ENCODE peak calls at places on chromosomes 4 and X, in nine cellular contexts. S, D, X, P, I, R, H, O and K are unnamed samples.

GRCh38 chr4:154608555-154609252 is 3.8 kb downstream of the FGG start:
- DNase-seq in H (no peak), X (no peak), D (no peak), P (no peak), R (no peak), S (no peak), O (no peak), I (no peak), K (no peak)

GRCh38 chr4:10031663-10032590 is 10.6 kb upstream of the SLC2A9 start:
- DNase-seq in S (no peak), H (no peak), O (no peak), R (no peak), X (no peak), I (no peak), D (no peak), P (no peak), K (no peak)

GRCh38 chrX:71995122-71995521 is 84.5 kb downstream of the NHSL2 start:
- DNase-seq in S (no peak), P (no peak), I (no peak), H (no peak), R (no peak), D (no peak), O (no peak), X (no peak), K (no peak)

GRCh38 chr4:81040175-81040659 is 9.7 kb downstream of the BMP3 start:
- DNase-seq in X (peak; percentile 49), R (peak; percentile 32), O (no peak), S (no peak), H (no peak), D (no peak), P (no peak), I (no peak), K (no peak)

GRCh38 chr4:18508801-18509200 is 487.2 kb upstream of the LCORL start:
- DNase-seq in O (no peak), S (no peak), X (no peak), I (no peak), H (no peak), R (no peak), P (no peak), D (no peak), K (no peak)

GRCh38 chr4:169601016-169601771 is 11.2 kb downstream of the NEK1 start:
- DNase-seq in R (no peak), I (no peak), X (no peak), S (no peak), P (no peak), O (no peak), H (no peak), D (no peak), K (no peak)

GRCh38 chr4:24770111-24770584 is 25.2 kb upstream of the SOD3 start:
- DNase-seq in P (no peak), I (peak; percentile 32), X (no peak), D (peak; percentile 93), H (peak; percentile 35), R (peak; percentile 9), O (no peak), S (peak; percentile 78), K (peak; percentile 39)

GRCh38 chrX:153297376-153297775 is 24.2 kb downstream of the PNMA6F start:
- DNase-seq in O (no peak), I (no peak), R (no peak), P (no peak), H (no peak), D (no peak), X (no peak), S (no peak), K (no peak)

GRCh38 chr4:1172971-1173757 is 781 bp upstream of the SPON2 start:
- DNase-seq in X (no peak), H (no peak), D (peak; percentile 68), R (no peak), P (no peak), I (peak; percentile 18), S (peak; percentile 81), O (peak; percentile 76), K (no peak)

GRCh38 chrX:119693032-119693995 is at the start of gene SEPTIN6:
- DNase-seq in D (peak; percentile 35), R (peak; percentile 10), X (peak; percentile 45), O (no peak), P (peak; percentile 60), I (peak; percentile 87), H (peak; percentile 61), S (no peak), K (no peak)

GRCh38 chrX:44570524-44570923 is 27.9 kb upstream of the FUNDC1 start:
- DNase-seq in H (no peak), S (no peak), R (no peak), I (no peak), P (no peak), D (no peak), O (no peak), X (no peak), K (no peak)

GRCh38 chr4:115437739-115438138 is 324.3 kb upstream of the NDST4 start:
- DNase-seq in S (no peak), R (no peak), D (no peak), P (no peak), O (no peak), X (no peak), H (no peak), I (no peak), K (no peak)

GRCh38 chr4:38185406-38185805 is 225.2 kb downstream of the PTTG2 start:
- DNase-seq in P (no peak), R (no peak), D (no peak), X (no peak), O (no peak), I (no peak), H (no peak), S (no peak), K (no peak)

GRCh38 chrX:152307936-152308335 is 143.2 kb downstream of the GABRA3 start:
- DNase-seq in O (no peak), D (no peak), R (no peak), X (no peak), S (no peak), P (no peak), H (no peak), I (no peak), K (no peak)

GRCh38 chr4:127239902-127240575 is 392.7 kb upstream of the INTU start:
- DNase-seq in X (no peak), H (no peak), D (peak; percentile 17), P (no peak), S (no peak), R (no peak), I (no peak), O (peak; percentile 42), K (no peak)